ENCODE peak calls at places on chromosome 14, in six cellular contexts. One of them, this sample, is unnamed.
A peak's percentile ranks its signal among the peaks of the same experiment; 100 is the strongest.

GRCh38 chr14:75016815-75017214 is 14.1 kb downstream of the EIF2B2 start:
- DNase-seq in left cardiac atrium: no peak
- DNase-seq in astrocyte of the cerebellum: no peak
- DNase-seq in stimulated activated CD8-positive, alpha-beta memory T cell treated with anti-CD3 and anti-CD28 coated beads, Interleukin-4, amount 100 ng/mL, for 48 hours: no peak
- DNase-seq in A549: no peak
- DNase-seq in Peyer's patch: no peak
- DNase-seq in this sample: no peak

GRCh38 chr14:96582995-96583394 is 80.8 kb downstream of the PAPOLA start:
- DNase-seq in left cardiac atrium: no peak
- DNase-seq in astrocyte of the cerebellum: no peak
- DNase-seq in stimulated activated CD8-positive, alpha-beta memory T cell treated with anti-CD3 and anti-CD28 coated beads, Interleukin-4, amount 100 ng/mL, for 48 hours: no peak
- DNase-seq in A549: no peak
- DNase-seq in Peyer's patch: no peak
- DNase-seq in this sample: no peak

GRCh38 chr14:75286313-75286712 is 7.7 kb downstream of the FOS start:
- DNase-seq in left cardiac atrium: peak; percentile 50
- DNase-seq in astrocyte of the cerebellum: no peak
- DNase-seq in stimulated activated CD8-positive, alpha-beta memory T cell treated with anti-CD3 and anti-CD28 coated beads, Interleukin-4, amount 100 ng/mL, for 48 hours: no peak
- DNase-seq in A549: no peak
- DNase-seq in Peyer's patch: no peak
- DNase-seq in this sample: no peak

GRCh38 chr14:99727096-99727870 is 43.2 kb downstream of the CYP46A1 start:
- DNase-seq in left cardiac atrium: no peak
- DNase-seq in astrocyte of the cerebellum: no peak
- DNase-seq in stimulated activated CD8-positive, alpha-beta memory T cell treated with anti-CD3 and anti-CD28 coated beads, Interleukin-4, amount 100 ng/mL, for 48 hours: no peak
- DNase-seq in A549: no peak
- DNase-seq in Peyer's patch: peak; percentile 34
- DNase-seq in this sample: no peak

GRCh38 chr14:85856430-85856829 is 326.5 kb downstream of the FLRT2 start:
- DNase-seq in left cardiac atrium: no peak
- DNase-seq in astrocyte of the cerebellum: no peak
- DNase-seq in stimulated activated CD8-positive, alpha-beta memory T cell treated with anti-CD3 and anti-CD28 coated beads, Interleukin-4, amount 100 ng/mL, for 48 hours: no peak
- DNase-seq in A549: no peak
- DNase-seq in Peyer's patch: no peak
- DNase-seq in this sample: no peak

GRCh38 chr14:23327947-23328744 is 6.9 kb downstream of the PABPN1 start:
- DNase-seq in left cardiac atrium: peak; percentile 72
- DNase-seq in astrocyte of the cerebellum: peak; percentile 67
- DNase-seq in stimulated activated CD8-positive, alpha-beta memory T cell treated with anti-CD3 and anti-CD28 coated beads, Interleukin-4, amount 100 ng/mL, for 48 hours: peak; percentile 74
- DNase-seq in A549: peak; percentile 85
- DNase-seq in Peyer's patch: no peak
- DNase-seq in this sample: peak; percentile 79

GRCh38 chr14:52332269-52332668 is 18.2 kb downstream of the PTGER2 start:
- DNase-seq in left cardiac atrium: no peak
- DNase-seq in astrocyte of the cerebellum: peak; percentile 59
- DNase-seq in stimulated activated CD8-positive, alpha-beta memory T cell treated with anti-CD3 and anti-CD28 coated beads, Interleukin-4, amount 100 ng/mL, for 48 hours: no peak
- DNase-seq in A549: no peak
- DNase-seq in Peyer's patch: no peak
- DNase-seq in this sample: no peak

GRCh38 chr14:75469606-75470237 is 41.9 kb downstream of the JDP2 start:
- DNase-seq in left cardiac atrium: no peak
- DNase-seq in astrocyte of the cerebellum: no peak
- DNase-seq in stimulated activated CD8-positive, alpha-beta memory T cell treated with anti-CD3 and anti-CD28 coated beads, Interleukin-4, amount 100 ng/mL, for 48 hours: no peak
- DNase-seq in A549: no peak
- DNase-seq in Peyer's patch: no peak
- DNase-seq in this sample: peak; percentile 84

GRCh38 chr14:60561845-60562746 is 53.1 kb downstream of the SIX6 start:
- DNase-seq in left cardiac atrium: peak; percentile 39
- DNase-seq in astrocyte of the cerebellum: peak; percentile 66
- DNase-seq in stimulated activated CD8-positive, alpha-beta memory T cell treated with anti-CD3 and anti-CD28 coated beads, Interleukin-4, amount 100 ng/mL, for 48 hours: peak; percentile 26
- DNase-seq in A549: peak; percentile 52
- DNase-seq in Peyer's patch: no peak
- DNase-seq in this sample: peak; percentile 20